ENCODE peak calls at places on chromosome 19, in ten cellular contexts. H, V, F, O, J, P, M, Y, E and L are unnamed samples.
A peak's percentile ranks its signal among the peaks of the same experiment; 100 is the strongest.

GRCh38 chr19:489418-490196 is 6.7 kb upstream of the MADCAM1 start:
- DNase-seq in Y (no peak), M (no peak), H (no peak), O (no peak), V (no peak), F (no peak), P (peak; percentile 73), E (no peak), J (no peak), L (no peak)

GRCh38 chr19:49335071-49335783 is at the start of gene CD37:
- DNase-seq in J (no peak), O (no peak), P (no peak), H (no peak), V (no peak), Y (peak; percentile 54), F (no peak), M (no peak), E (peak; percentile 79), L (no peak)

GRCh38 chr19:38912600-38913514 is 871 bp upstream of the CCER2 start:
- DNase-seq in M (no peak), P (peak; percentile 26), E (peak; percentile 15), J (no peak), V (no peak), F (no peak), Y (no peak), O (no peak), H (no peak), L (no peak)

GRCh38 chr19:18301718-18302111 is 20.3 kb upstream of the JUND start:
- DNase-seq in Y (no peak), H (no peak), F (no peak), M (no peak), J (no peak), O (no peak), E (no peak), V (no peak), P (no peak), L (no peak)

GRCh38 chr19:51514866-51515481 is 13.4 kb upstream of the SIGLEC12 start:
- DNase-seq in P (no peak), Y (no peak), M (no peak), F (no peak), H (no peak), J (peak; percentile 6), E (peak; percentile 57), V (peak; percentile 58), O (no peak), L (peak; percentile 1)

GRCh38 chr19:54030895-54031586 is 32.7 kb downstream of the VSTM1 start:
- DNase-seq in O (no peak), V (peak; percentile 33), H (no peak), Y (no peak), P (no peak), M (no peak), E (no peak), F (no peak), J (no peak), L (no peak)

GRCh38 chr19:5826531-5827341 is 12.8 kb downstream of the FUT6 start:
- DNase-seq in H (peak; percentile 84), P (no peak), J (peak; percentile 45), V (no peak), F (no peak), O (peak; percentile 56), E (peak; percentile 73), Y (peak; percentile 58), M (peak; percentile 92), L (no peak)

GRCh38 chr19:47151627-47152026 is 21.0 kb downstream of the SAE1 start:
- DNase-seq in F (no peak), V (no peak), Y (no peak), H (no peak), J (no peak), E (no peak), P (no peak), M (no peak), O (no peak), L (no peak)

GRCh38 chr19:49502866-49503581 is 6.8 kb downstream of the RPS11 start:
- DNase-seq in Y (no peak), P (no peak), M (peak; percentile 70), V (peak; percentile 55), E (no peak), O (no peak), H (no peak), F (no peak), J (no peak), L (no peak)

GRCh38 chr19:5054551-5055456 is 85.9 kb downstream of the KDM4B start:
- DNase-seq in O (no peak), Y (no peak), F (no peak), M (no peak), V (no peak), E (no peak), P (peak; percentile 42), H (peak; percentile 73), J (no peak), L (no peak)

GRCh38 chr19:48474084-48474592 is 5.0 kb downstream of the CYTH2 start:
- DNase-seq in M (no peak), F (no peak), Y (no peak), H (no peak), E (no peak), O (no peak), P (no peak), J (no peak), V (no peak), L (no peak)

GRCh38 chr19:20923077-20923871 is at the start of gene ZNF85:
- DNase-seq in P (peak; percentile 91), H (peak; percentile 92), J (peak; percentile 81), M (peak; percentile 93), V (peak; percentile 87), O (peak; percentile 86), F (peak; percentile 75), Y (peak; percentile 90), E (peak; percentile 70), L (peak; percentile 59)

GRCh38 chr19:37303591-37304171 is 67.2 kb upstream of the ZNF527 start:
- DNase-seq in H (no peak), P (no peak), O (no peak), V (no peak), Y (no peak), J (no peak), E (no peak), F (no peak), M (peak; percentile 36), L (no peak)

GRCh38 chr19:51145926-51146493 is 3.9 kb downstream of the SIGLEC7 start:
- DNase-seq in E (no peak), V (no peak), M (no peak), F (no peak), H (no peak), Y (no peak), O (no peak), P (no peak), J (no peak), L (no peak)

GRCh38 chr19:31727536-31727935 is 378.3 kb upstream of the TSHZ3 start:
- DNase-seq in F (no peak), H (no peak), E (no peak), P (no peak), O (no peak), Y (no peak), J (no peak), M (no peak), V (no peak), L (no peak)

GRCh38 chr19:38949580-38950367 is 19.0 kb downstream of the MRPS12 start:
- DNase-seq in Y (peak; percentile 87), F (peak; percentile 89), O (peak; percentile 91), M (peak; percentile 100), J (peak; percentile 98), V (no peak), H (peak; percentile 92), E (peak; percentile 81), P (peak; percentile 88), L (no peak)

GRCh38 chr19:939922-940321 is 14.1 kb downstream of the ARID3A start:
- DNase-seq in E (no peak), J (no peak), O (no peak), P (no peak), H (no peak), Y (no peak), F (no peak), M (no peak), V (no peak), L (no peak)

GRCh38 chr19:12984683-12985048 is 10.6 kb upstream of the NFIX start:
- DNase-seq in V (no peak), H (no peak), P (no peak), F (no peak), J (no peak), E (no peak), Y (no peak), O (no peak), M (no peak), L (no peak)

GRCh38 chr19:55058781-55059610 is 4.0 kb downstream of the RDH13 start:
- DNase-seq in J (no peak), V (no peak), P (no peak), O (no peak), F (no peak), M (no peak), Y (no peak), H (no peak), E (no peak), L (no peak)
- TF ChIP-seq CTCF in J (no peak), V (no peak), P (no peak), O (peak; percentile 12), F (no peak), M (no peak), Y (no peak), H (peak; percentile 6), E (no peak), L (no peak)

GRCh38 chr19:7869453-7869909 is 4.7 kb downstream of the PRR36 start:
- DNase-seq in M (no peak), V (no peak), F (no peak), O (peak; percentile 89), H (peak; percentile 50), E (peak; percentile 91), P (peak; percentile 78), Y (peak; percentile 67), J (peak; percentile 39), L (no peak)
- TF ChIP-seq CTCF in M (no peak), V (peak; percentile 61), F (peak; percentile 20), O (peak; percentile 48), H (peak; percentile 2), E (peak; percentile 61), P (no peak), Y (no peak), J (peak; percentile 35), L (peak; percentile 1)

DNA sequence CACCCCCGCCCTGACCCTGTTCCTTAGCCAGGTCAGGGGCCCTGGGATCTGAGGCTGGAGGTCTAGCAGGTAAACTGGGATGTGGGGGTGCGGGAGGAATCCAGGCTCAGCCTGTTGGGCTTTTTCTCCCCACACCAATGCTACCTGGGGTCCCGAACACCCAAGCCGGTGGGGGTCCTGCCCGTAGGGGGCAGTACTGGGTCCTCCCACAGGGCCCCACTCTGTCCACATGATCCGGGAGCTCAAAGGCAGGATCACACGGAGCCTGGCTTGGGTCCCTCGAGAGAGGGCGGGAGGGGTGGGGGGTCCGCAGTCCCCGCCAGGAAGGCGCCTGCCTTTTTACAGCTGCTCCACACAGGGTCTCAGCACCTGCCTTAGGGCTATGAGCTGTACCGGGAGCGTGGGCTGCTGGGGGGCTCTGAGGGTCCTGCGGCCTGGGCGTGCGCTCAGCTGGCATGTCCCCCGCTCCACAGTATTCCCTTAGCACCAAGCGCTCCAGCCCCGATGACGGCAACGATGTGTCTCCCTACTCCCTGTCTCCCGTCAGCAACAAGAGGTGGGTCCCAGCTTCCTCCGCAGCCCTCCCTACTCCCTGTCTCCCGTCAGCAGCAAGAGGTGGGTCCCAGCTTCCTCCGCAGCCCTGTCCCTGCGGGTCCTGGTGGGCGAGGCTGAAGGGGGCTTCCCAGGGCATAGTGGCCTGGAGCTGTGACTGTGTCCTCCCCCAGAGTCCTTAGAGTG is 12.3 kb upstream of the TEKTIP1 start:
- DNase-seq in J (no peak), P (no peak), V (no peak), F (no peak), O (no peak), M (no peak), E (no peak), H (no peak), Y (no peak), L (no peak)
- TF ChIP-seq CTCF in J (peak; percentile 39), P (no peak), V (peak; percentile 47), F (peak; percentile 34), O (no peak), M (peak; percentile 30), E (no peak), H (peak; percentile 7), Y (no peak), L (no peak)

GRCh38 chr19:42441047-42441440 is 1.7 kb downstream of the CXCL17 start:
- DNase-seq in M (no peak), O (peak; percentile 64), J (no peak), Y (no peak), P (no peak), H (no peak), F (no peak), V (no peak), E (no peak), L (no peak)
- TF ChIP-seq CTCF in M (no peak), O (no peak), J (no peak), Y (no peak), P (no peak), H (no peak), F (no peak), V (no peak), E (no peak), L (no peak)